ENCODE peak calls at places on chromosome 2, in ten cellular contexts. One of them, this sample, is unnamed.

GRCh38 chr2:33419548-33420255 is 56.7 kb upstream of the RASGRP3 start:
- DNase-seq in astrocyte of the spinal cord: no peak
- DNase-seq in CD8-positive, alpha-beta T cell: no peak
- DNase-seq in GM23338: peak
- DNase-seq in progenitor cell of endocrine pancreas: no peak
- DNase-seq in IMR-90: peak
- DNase-seq in pancreas: no peak
- DNase-seq in HL-60: no peak
- DNase-seq in heart right ventricle: no peak
- DNase-seq in RWPE1: no peak
- DNase-seq in this sample: no peak

GRCh38 chr2:239667431-239667985 is 266.7 kb upstream of the HDAC4 start:
- DNase-seq in astrocyte of the spinal cord: no peak
- DNase-seq in CD8-positive, alpha-beta T cell: no peak
- DNase-seq in GM23338: no peak
- DNase-seq in progenitor cell of endocrine pancreas: no peak
- DNase-seq in IMR-90: no peak
- DNase-seq in pancreas: no peak
- DNase-seq in HL-60: no peak
- DNase-seq in heart right ventricle: no peak
- DNase-seq in RWPE1: no peak
- DNase-seq in this sample: no peak

GRCh38 chr2:46296840-46297545 is at the start of gene EPAS1:
- DNase-seq in astrocyte of the spinal cord: peak
- DNase-seq in CD8-positive, alpha-beta T cell: peak
- DNase-seq in GM23338: peak
- DNase-seq in progenitor cell of endocrine pancreas: peak
- DNase-seq in IMR-90: peak
- DNase-seq in pancreas: peak
- DNase-seq in HL-60: peak
- DNase-seq in heart right ventricle: peak
- DNase-seq in RWPE1: peak
- DNase-seq in this sample: peak

GRCh38 chr2:85579266-85579935 is 2.0 kb downstream of the VAMP8 start:
- DNase-seq in astrocyte of the spinal cord: peak
- DNase-seq in CD8-positive, alpha-beta T cell: no peak
- DNase-seq in GM23338: no peak
- DNase-seq in progenitor cell of endocrine pancreas: no peak
- DNase-seq in IMR-90: no peak
- DNase-seq in pancreas: no peak
- DNase-seq in HL-60: no peak
- DNase-seq in heart right ventricle: no peak
- DNase-seq in RWPE1: no peak
- DNase-seq in this sample: no peak

GRCh38 chr2:43186679-43187374 is 39.6 kb downstream of the ZFP36L2 start:
- DNase-seq in astrocyte of the spinal cord: no peak
- DNase-seq in CD8-positive, alpha-beta T cell: no peak
- DNase-seq in GM23338: peak
- DNase-seq in progenitor cell of endocrine pancreas: no peak
- DNase-seq in IMR-90: no peak
- DNase-seq in pancreas: no peak
- DNase-seq in HL-60: no peak
- DNase-seq in heart right ventricle: no peak
- DNase-seq in RWPE1: no peak
- DNase-seq in this sample: no peak

GRCh38 chr2:39593439-39594393 is 72.0 kb upstream of the TMEM178A start:
- DNase-seq in astrocyte of the spinal cord: peak
- DNase-seq in CD8-positive, alpha-beta T cell: no peak
- DNase-seq in GM23338: peak
- DNase-seq in progenitor cell of endocrine pancreas: no peak
- DNase-seq in IMR-90: peak
- DNase-seq in pancreas: no peak
- DNase-seq in HL-60: peak
- DNase-seq in heart right ventricle: no peak
- DNase-seq in RWPE1: peak
- DNase-seq in this sample: no peak

GRCh38 chr2:3433339-3433699 is 53.8 kb downstream of the TRAPPC12 start:
- DNase-seq in astrocyte of the spinal cord: no peak
- DNase-seq in CD8-positive, alpha-beta T cell: no peak
- DNase-seq in GM23338: no peak
- DNase-seq in progenitor cell of endocrine pancreas: no peak
- DNase-seq in IMR-90: no peak
- DNase-seq in pancreas: no peak
- DNase-seq in HL-60: no peak
- DNase-seq in heart right ventricle: no peak
- DNase-seq in RWPE1: no peak
- DNase-seq in this sample: no peak

GRCh38 chr2:86764661-86765307 is 25.9 kb downstream of the CD8A start:
- DNase-seq in astrocyte of the spinal cord: peak
- DNase-seq in CD8-positive, alpha-beta T cell: peak
- DNase-seq in GM23338: peak
- DNase-seq in progenitor cell of endocrine pancreas: no peak
- DNase-seq in IMR-90: peak
- DNase-seq in pancreas: no peak
- DNase-seq in HL-60: no peak
- DNase-seq in heart right ventricle: no peak
- DNase-seq in RWPE1: peak
- DNase-seq in this sample: no peak

GRCh38 chr2:112342067-112342466 is 66.7 kb downstream of the ZC3H6 start:
- DNase-seq in astrocyte of the spinal cord: no peak
- DNase-seq in CD8-positive, alpha-beta T cell: no peak
- DNase-seq in GM23338: no peak
- DNase-seq in progenitor cell of endocrine pancreas: no peak
- DNase-seq in IMR-90: no peak
- DNase-seq in pancreas: no peak
- DNase-seq in HL-60: no peak
- DNase-seq in heart right ventricle: no peak
- DNase-seq in RWPE1: peak
- DNase-seq in this sample: no peak

GRCh38 chr2:20187331-20187730 is 37.6 kb downstream of the SDC1 start:
- DNase-seq in astrocyte of the spinal cord: no peak
- DNase-seq in CD8-positive, alpha-beta T cell: no peak
- DNase-seq in GM23338: no peak
- DNase-seq in progenitor cell of endocrine pancreas: no peak
- DNase-seq in IMR-90: no peak
- DNase-seq in pancreas: no peak
- DNase-seq in HL-60: no peak
- DNase-seq in heart right ventricle: no peak
- DNase-seq in RWPE1: no peak
- DNase-seq in this sample: no peak

GRCh38 chr2:240929364-240930095 is 23.4 kb downstream of the CROCC2 start:
- DNase-seq in astrocyte of the spinal cord: no peak
- DNase-seq in CD8-positive, alpha-beta T cell: no peak
- DNase-seq in GM23338: no peak
- DNase-seq in progenitor cell of endocrine pancreas: no peak
- DNase-seq in IMR-90: no peak
- DNase-seq in pancreas: peak
- DNase-seq in HL-60: no peak
- DNase-seq in heart right ventricle: no peak
- DNase-seq in RWPE1: no peak
- DNase-seq in this sample: no peak

GRCh38 chr2:1278861-1279260 is 134.4 kb upstream of the TPO start:
- DNase-seq in astrocyte of the spinal cord: no peak
- DNase-seq in CD8-positive, alpha-beta T cell: no peak
- DNase-seq in GM23338: no peak
- DNase-seq in progenitor cell of endocrine pancreas: no peak
- DNase-seq in IMR-90: no peak
- DNase-seq in pancreas: no peak
- DNase-seq in HL-60: no peak
- DNase-seq in heart right ventricle: no peak
- DNase-seq in RWPE1: no peak
- DNase-seq in this sample: no peak
- TF ChIP-seq CTCF in astrocyte of the spinal cord: no peak
- TF ChIP-seq CTCF in CD8-positive, alpha-beta T cell: no peak
- TF ChIP-seq CTCF in GM23338: no peak
- TF ChIP-seq CTCF in progenitor cell of endocrine pancreas: no peak
- TF ChIP-seq CTCF in IMR-90: no peak
- TF ChIP-seq CTCF in pancreas: no peak
- TF ChIP-seq CTCF in HL-60: no peak
- TF ChIP-seq CTCF in heart right ventricle: no peak
- TF ChIP-seq CTCF in RWPE1: no peak
- TF ChIP-seq CTCF in this sample: no peak

GRCh38 chr2:216144857-216145256 is 35.7 kb downstream of the XRCC5 start:
- DNase-seq in astrocyte of the spinal cord: no peak
- DNase-seq in CD8-positive, alpha-beta T cell: no peak
- DNase-seq in GM23338: no peak
- DNase-seq in progenitor cell of endocrine pancreas: no peak
- DNase-seq in IMR-90: no peak
- DNase-seq in pancreas: no peak
- DNase-seq in HL-60: no peak
- DNase-seq in heart right ventricle: no peak
- DNase-seq in RWPE1: no peak
- DNase-seq in this sample: no peak

GRCh38 chr2:216144372-216144771 is 35.2 kb downstream of the XRCC5 start:
- DNase-seq in astrocyte of the spinal cord: no peak
- DNase-seq in CD8-positive, alpha-beta T cell: no peak
- DNase-seq in GM23338: no peak
- DNase-seq in progenitor cell of endocrine pancreas: no peak
- DNase-seq in IMR-90: no peak
- DNase-seq in pancreas: no peak
- DNase-seq in HL-60: no peak
- DNase-seq in heart right ventricle: no peak
- DNase-seq in RWPE1: no peak
- DNase-seq in this sample: no peak

GRCh38 chr2:216139884-216140283 is 30.7 kb downstream of the XRCC5 start:
- DNase-seq in astrocyte of the spinal cord: no peak
- DNase-seq in CD8-positive, alpha-beta T cell: peak
- DNase-seq in GM23338: peak
- DNase-seq in progenitor cell of endocrine pancreas: no peak
- DNase-seq in IMR-90: no peak
- DNase-seq in pancreas: no peak
- DNase-seq in HL-60: no peak
- DNase-seq in heart right ventricle: no peak
- DNase-seq in RWPE1: no peak
- DNase-seq in this sample: no peak

GRCh38 chr2:216146573-216146972 is 37.4 kb downstream of the XRCC5 start:
- DNase-seq in astrocyte of the spinal cord: no peak
- DNase-seq in CD8-positive, alpha-beta T cell: no peak
- DNase-seq in GM23338: peak
- DNase-seq in progenitor cell of endocrine pancreas: no peak
- DNase-seq in IMR-90: no peak
- DNase-seq in pancreas: no peak
- DNase-seq in HL-60: no peak
- DNase-seq in heart right ventricle: no peak
- DNase-seq in RWPE1: no peak
- DNase-seq in this sample: no peak

DNA sequence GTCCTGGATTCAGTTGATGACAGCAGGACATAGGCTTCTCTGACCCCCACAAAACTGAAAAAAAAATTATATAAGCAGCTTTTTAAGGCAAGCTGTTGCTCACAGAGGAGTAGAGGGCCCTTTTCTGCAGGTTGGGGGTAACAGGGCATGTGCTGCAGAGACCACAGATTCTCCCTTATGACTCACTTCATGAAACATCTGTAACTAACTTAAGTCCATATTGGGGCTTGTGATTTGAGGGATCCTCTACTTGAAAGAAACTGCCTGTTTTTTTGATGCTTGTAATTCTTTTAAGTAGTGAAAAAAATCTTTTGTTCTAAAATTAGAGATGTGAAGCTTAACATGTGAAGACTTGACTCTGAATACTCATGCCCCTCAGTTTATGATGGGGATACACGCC is 33.4 kb downstream of the XRCC5 start:
- DNase-seq in astrocyte of the spinal cord: peak
- DNase-seq in CD8-positive, alpha-beta T cell: peak
- DNase-seq in GM23338: no peak
- DNase-seq in progenitor cell of endocrine pancreas: no peak
- DNase-seq in IMR-90: peak
- DNase-seq in pancreas: no peak
- DNase-seq in HL-60: no peak
- DNase-seq in heart right ventricle: no peak
- DNase-seq in RWPE1: no peak
- DNase-seq in this sample: no peak
- TF ChIP-seq CTCF in astrocyte of the spinal cord: no peak
- TF ChIP-seq CTCF in CD8-positive, alpha-beta T cell: no peak
- TF ChIP-seq CTCF in GM23338: no peak
- TF ChIP-seq CTCF in progenitor cell of endocrine pancreas: no peak
- TF ChIP-seq CTCF in IMR-90: no peak
- TF ChIP-seq CTCF in pancreas: no peak
- TF ChIP-seq CTCF in HL-60: no peak
- TF ChIP-seq CTCF in heart right ventricle: no peak
- TF ChIP-seq CTCF in RWPE1: no peak
- TF ChIP-seq CTCF in this sample: no peak

GRCh38 chr2:10817413-10817812 is 4.8 kb upstream of the PDIA6 start:
- DNase-seq in astrocyte of the spinal cord: no peak
- DNase-seq in CD8-positive, alpha-beta T cell: no peak
- DNase-seq in GM23338: peak
- DNase-seq in progenitor cell of endocrine pancreas: no peak
- DNase-seq in IMR-90: no peak
- DNase-seq in pancreas: no peak
- DNase-seq in HL-60: no peak
- DNase-seq in heart right ventricle: no peak
- DNase-seq in RWPE1: no peak
- DNase-seq in this sample: no peak
- TF ChIP-seq CTCF in astrocyte of the spinal cord: peak
- TF ChIP-seq CTCF in CD8-positive, alpha-beta T cell: peak
- TF ChIP-seq CTCF in GM23338: no peak
- TF ChIP-seq CTCF in progenitor cell of endocrine pancreas: peak
- TF ChIP-seq CTCF in IMR-90: peak
- TF ChIP-seq CTCF in pancreas: no peak
- TF ChIP-seq CTCF in HL-60: no peak
- TF ChIP-seq CTCF in heart right ventricle: no peak
- TF ChIP-seq CTCF in RWPE1: no peak
- TF ChIP-seq CTCF in this sample: peak

GRCh38 chr2:148533004-148533403 is 111.5 kb upstream of the EPC2 start:
- DNase-seq in astrocyte of the spinal cord: no peak
- DNase-seq in CD8-positive, alpha-beta T cell: no peak
- DNase-seq in GM23338: no peak
- DNase-seq in progenitor cell of endocrine pancreas: no peak
- DNase-seq in IMR-90: no peak
- DNase-seq in pancreas: no peak
- DNase-seq in HL-60: no peak
- DNase-seq in heart right ventricle: no peak
- DNase-seq in RWPE1: no peak
- DNase-seq in this sample: no peak

GRCh38 chr2:148533685-148534084 is 110.9 kb upstream of the EPC2 start:
- DNase-seq in astrocyte of the spinal cord: no peak
- DNase-seq in CD8-positive, alpha-beta T cell: no peak
- DNase-seq in GM23338: no peak
- DNase-seq in progenitor cell of endocrine pancreas: no peak
- DNase-seq in IMR-90: no peak
- DNase-seq in pancreas: no peak
- DNase-seq in HL-60: no peak
- DNase-seq in heart right ventricle: no peak
- DNase-seq in RWPE1: no peak
- DNase-seq in this sample: no peak

GRCh38 chr2:148532049-148532428 is 112.5 kb upstream of the EPC2 start:
- DNase-seq in astrocyte of the spinal cord: no peak
- DNase-seq in CD8-positive, alpha-beta T cell: no peak
- DNase-seq in GM23338: no peak
- DNase-seq in progenitor cell of endocrine pancreas: no peak
- DNase-seq in IMR-90: no peak
- DNase-seq in pancreas: no peak
- DNase-seq in HL-60: no peak
- DNase-seq in heart right ventricle: no peak
- DNase-seq in RWPE1: no peak
- DNase-seq in this sample: no peak

GRCh38 chr2:148531175-148532048 is 113.1 kb upstream of the EPC2 start:
- DNase-seq in astrocyte of the spinal cord: no peak
- DNase-seq in CD8-positive, alpha-beta T cell: no peak
- DNase-seq in GM23338: peak
- DNase-seq in progenitor cell of endocrine pancreas: no peak
- DNase-seq in IMR-90: no peak
- DNase-seq in pancreas: no peak
- DNase-seq in HL-60: no peak
- DNase-seq in heart right ventricle: no peak
- DNase-seq in RWPE1: no peak
- DNase-seq in this sample: no peak

GRCh38 chr2:148534416-148535205 is 109.9 kb upstream of the EPC2 start:
- DNase-seq in astrocyte of the spinal cord: no peak
- DNase-seq in CD8-positive, alpha-beta T cell: no peak
- DNase-seq in GM23338: no peak
- DNase-seq in progenitor cell of endocrine pancreas: no peak
- DNase-seq in IMR-90: no peak
- DNase-seq in pancreas: no peak
- DNase-seq in HL-60: no peak
- DNase-seq in heart right ventricle: peak
- DNase-seq in RWPE1: no peak
- DNase-seq in this sample: no peak
- TF ChIP-seq CTCF in astrocyte of the spinal cord: no peak
- TF ChIP-seq CTCF in CD8-positive, alpha-beta T cell: no peak
- TF ChIP-seq CTCF in GM23338: no peak
- TF ChIP-seq CTCF in progenitor cell of endocrine pancreas: no peak
- TF ChIP-seq CTCF in IMR-90: no peak
- TF ChIP-seq CTCF in pancreas: no peak
- TF ChIP-seq CTCF in HL-60: no peak
- TF ChIP-seq CTCF in heart right ventricle: peak
- TF ChIP-seq CTCF in RWPE1: no peak
- TF ChIP-seq CTCF in this sample: no peak

This sample was measured in CD14-positive monocyte.